ENCODE peak calls at places on chromosomes 2 and 18, in eight cellular contexts. One of them, this sample, is unnamed.

GRCh38 chr18:75005622-75006021 is 203.3 kb downstream of the PTGR3 start:
- DNase-seq in ovary: peak
- DNase-seq in choroid plexus epithelial cell: peak
- DNase-seq in brain pericyte: no peak
- DNase-seq in neural progenitor cell: no peak
- DNase-seq in AG04450: peak
- DNase-seq in NCI-H2029: no peak
- DNase-seq in HCT116: no peak
- DNase-seq in this sample: no peak

GRCh38 chr18:34028341-34028740 is 196.4 kb downstream of the NOL4 start:
- DNase-seq in choroid plexus epithelial cell: peak
- DNase-seq in NCI-H2029: peak
- DNase-seq in HCT116: no peak
- DNase-seq in brain pericyte: no peak
- DNase-seq in neural progenitor cell: no peak
- DNase-seq in AG04450: no peak
- DNase-seq in ovary: no peak
- DNase-seq in this sample: no peak

GRCh38 chr2:37569986-37570688 is 101.3 kb downstream of the CDC42EP3 start:
- DNase-seq in HCT116: no peak
- DNase-seq in brain pericyte: no peak
- DNase-seq in choroid plexus epithelial cell: peak
- DNase-seq in neural progenitor cell: no peak
- DNase-seq in ovary: no peak
- DNase-seq in NCI-H2029: no peak
- DNase-seq in AG04450: no peak
- DNase-seq in this sample: no peak

GRCh38 chr2:127106998-127107621 is at the start of gene BIN1:
- DNase-seq in AG04450: peak
- DNase-seq in neural progenitor cell: peak
- DNase-seq in choroid plexus epithelial cell: peak
- DNase-seq in HCT116: peak
- DNase-seq in brain pericyte: no peak
- DNase-seq in NCI-H2029: peak
- DNase-seq in ovary: peak
- DNase-seq in this sample: peak

GRCh38 chr2:25169073-25169470 is 692 bp upstream of the POMC start:
- DNase-seq in NCI-H2029: no peak
- DNase-seq in neural progenitor cell: no peak
- DNase-seq in choroid plexus epithelial cell: no peak
- DNase-seq in AG04450: no peak
- DNase-seq in ovary: no peak
- DNase-seq in HCT116: no peak
- DNase-seq in brain pericyte: no peak
- DNase-seq in this sample: no peak

GRCh38 chr2:138711812-138712211 is 68.4 kb downstream of the NXPH2 start:
- DNase-seq in AG04450: no peak
- DNase-seq in neural progenitor cell: no peak
- DNase-seq in ovary: no peak
- DNase-seq in NCI-H2029: peak
- DNase-seq in HCT116: no peak
- DNase-seq in choroid plexus epithelial cell: no peak
- DNase-seq in brain pericyte: no peak
- DNase-seq in this sample: no peak

GRCh38 chr2:216082388-216082733 is 642 bp downstream of the TMEM169 start:
- DNase-seq in choroid plexus epithelial cell: no peak
- DNase-seq in AG04450: no peak
- DNase-seq in brain pericyte: no peak
- DNase-seq in neural progenitor cell: no peak
- DNase-seq in NCI-H2029: no peak
- DNase-seq in ovary: no peak
- DNase-seq in HCT116: no peak
- DNase-seq in this sample: no peak

GRCh38 chr2:71746946-71747501 is 293.7 kb downstream of the DYSF start:
- DNase-seq in ovary: no peak
- DNase-seq in AG04450: no peak
- DNase-seq in choroid plexus epithelial cell: peak
- DNase-seq in NCI-H2029: no peak
- DNase-seq in brain pericyte: no peak
- DNase-seq in neural progenitor cell: no peak
- DNase-seq in HCT116: no peak
- DNase-seq in this sample: no peak

GRCh38 chr2:203900298-203900697 is 32.7 kb downstream of the CTLA4 start:
- DNase-seq in ovary: no peak
- DNase-seq in neural progenitor cell: no peak
- DNase-seq in AG04450: no peak
- DNase-seq in NCI-H2029: no peak
- DNase-seq in choroid plexus epithelial cell: no peak
- DNase-seq in brain pericyte: no peak
- DNase-seq in HCT116: no peak
- DNase-seq in this sample: no peak

GRCh38 chr2:36184848-36185247 is 170.7 kb upstream of the CRIM1 start:
- DNase-seq in NCI-H2029: no peak
- DNase-seq in ovary: no peak
- DNase-seq in brain pericyte: no peak
- DNase-seq in HCT116: no peak
- DNase-seq in choroid plexus epithelial cell: no peak
- DNase-seq in AG04450: no peak
- DNase-seq in neural progenitor cell: no peak
- DNase-seq in this sample: no peak

GRCh38 chr2:226313071-226313470 is 486.5 kb downstream of the IRS1 start:
- DNase-seq in brain pericyte: no peak
- DNase-seq in AG04450: no peak
- DNase-seq in ovary: no peak
- DNase-seq in HCT116: no peak
- DNase-seq in neural progenitor cell: no peak
- DNase-seq in NCI-H2029: no peak
- DNase-seq in choroid plexus epithelial cell: no peak
- DNase-seq in this sample: no peak

GRCh38 chr2:237213325-237214040 is 127.8 kb downstream of the COPS8 start:
- DNase-seq in ovary: peak
- DNase-seq in AG04450: no peak
- DNase-seq in choroid plexus epithelial cell: peak
- DNase-seq in brain pericyte: peak
- DNase-seq in HCT116: no peak
- DNase-seq in NCI-H2029: no peak
- DNase-seq in neural progenitor cell: no peak
- DNase-seq in this sample: no peak

GRCh38 chr2:67255933-67256615 is 141.1 kb upstream of the ETAA1 start:
- DNase-seq in NCI-H2029: no peak
- DNase-seq in neural progenitor cell: no peak
- DNase-seq in brain pericyte: no peak
- DNase-seq in choroid plexus epithelial cell: peak
- DNase-seq in HCT116: no peak
- DNase-seq in AG04450: peak
- DNase-seq in ovary: no peak
- DNase-seq in this sample: no peak

GRCh38 chr2:9060819-9061218 is 57.3 kb upstream of the MBOAT2 start:
- DNase-seq in NCI-H2029: no peak
- DNase-seq in HCT116: no peak
- DNase-seq in neural progenitor cell: no peak
- DNase-seq in ovary: no peak
- DNase-seq in AG04450: no peak
- DNase-seq in choroid plexus epithelial cell: peak
- DNase-seq in brain pericyte: no peak
- DNase-seq in this sample: no peak

GRCh38 chr18:12861637-12862036 is 22.4 kb downstream of the PTPN2 start:
- DNase-seq in ovary: no peak
- DNase-seq in choroid plexus epithelial cell: no peak
- DNase-seq in NCI-H2029: peak
- DNase-seq in AG04450: no peak
- DNase-seq in HCT116: no peak
- DNase-seq in brain pericyte: no peak
- DNase-seq in neural progenitor cell: no peak
- DNase-seq in this sample: no peak

GRCh38 chr2:200931227-200931626 is 32.2 kb downstream of the ORC2 start:
- DNase-seq in HCT116: no peak
- DNase-seq in NCI-H2029: no peak
- DNase-seq in brain pericyte: no peak
- DNase-seq in AG04450: no peak
- DNase-seq in choroid plexus epithelial cell: peak
- DNase-seq in ovary: no peak
- DNase-seq in neural progenitor cell: no peak
- DNase-seq in this sample: no peak

GRCh38 chr2:126866451-126866850 is 32.2 kb upstream of the TEX51 start:
- DNase-seq in neural progenitor cell: no peak
- DNase-seq in AG04450: no peak
- DNase-seq in ovary: no peak
- DNase-seq in NCI-H2029: no peak
- DNase-seq in HCT116: no peak
- DNase-seq in brain pericyte: no peak
- DNase-seq in choroid plexus epithelial cell: no peak
- DNase-seq in this sample: no peak

GRCh38 chr2:82256983-82257382 is 1952.4 kb upstream of the LRRTM1 start:
- DNase-seq in ovary: no peak
- DNase-seq in HCT116: no peak
- DNase-seq in choroid plexus epithelial cell: no peak
- DNase-seq in NCI-H2029: no peak
- DNase-seq in neural progenitor cell: no peak
- DNase-seq in AG04450: no peak
- DNase-seq in brain pericyte: no peak
- DNase-seq in this sample: no peak

GRCh38 chr18:7778181-7778580 is 211.1 kb downstream of the PTPRM start:
- DNase-seq in neural progenitor cell: no peak
- DNase-seq in NCI-H2029: no peak
- DNase-seq in brain pericyte: no peak
- DNase-seq in ovary: no peak
- DNase-seq in HCT116: no peak
- DNase-seq in choroid plexus epithelial cell: peak
- DNase-seq in AG04450: no peak
- DNase-seq in this sample: no peak

GRCh38 chr2:148549001-148549400 is 95.5 kb upstream of the EPC2 start:
- DNase-seq in brain pericyte: no peak
- DNase-seq in AG04450: no peak
- DNase-seq in neural progenitor cell: no peak
- DNase-seq in ovary: no peak
- DNase-seq in NCI-H2029: no peak
- DNase-seq in choroid plexus epithelial cell: no peak
- DNase-seq in HCT116: no peak
- DNase-seq in this sample: no peak

GRCh38 chr18:62187543-62188378 is 706 bp downstream of the RELCH start:
- DNase-seq in NCI-H2029: no peak
- DNase-seq in HCT116: no peak
- DNase-seq in neural progenitor cell: peak
- DNase-seq in ovary: no peak
- DNase-seq in brain pericyte: no peak
- DNase-seq in AG04450: no peak
- DNase-seq in choroid plexus epithelial cell: peak
- DNase-seq in this sample: peak

GRCh38 chr2:85619617-85620016 is 3.6 kb downstream of the USP39 start:
- DNase-seq in neural progenitor cell: no peak
- DNase-seq in choroid plexus epithelial cell: no peak
- DNase-seq in NCI-H2029: no peak
- DNase-seq in AG04450: no peak
- DNase-seq in HCT116: no peak
- DNase-seq in ovary: no peak
- DNase-seq in brain pericyte: no peak
- DNase-seq in this sample: no peak

GRCh38 chr2:74648009-74648443 is at the start of gene M1AP:
- DNase-seq in ovary: no peak
- DNase-seq in HCT116: peak
- DNase-seq in brain pericyte: no peak
- DNase-seq in AG04450: no peak
- DNase-seq in NCI-H2029: no peak
- DNase-seq in neural progenitor cell: peak
- DNase-seq in choroid plexus epithelial cell: no peak
- DNase-seq in this sample: no peak

GRCh38 chr2:75523313-75524275 is 37.1 kb downstream of the EVA1A start:
- DNase-seq in choroid plexus epithelial cell: peak
- DNase-seq in brain pericyte: no peak
- DNase-seq in AG04450: peak
- DNase-seq in neural progenitor cell: no peak
- DNase-seq in NCI-H2029: no peak
- DNase-seq in ovary: no peak
- DNase-seq in HCT116: peak
- DNase-seq in this sample: peak

GRCh38 chr2:8572712-8573233 is 109.1 kb upstream of the ID2 start:
- DNase-seq in neural progenitor cell: no peak
- DNase-seq in AG04450: no peak
- DNase-seq in choroid plexus epithelial cell: no peak
- DNase-seq in ovary: peak
- DNase-seq in brain pericyte: no peak
- DNase-seq in HCT116: no peak
- DNase-seq in NCI-H2029: no peak
- DNase-seq in this sample: no peak

GRCh38 chr18:25941556-25941955 is 148.9 kb downstream of the SS18 start:
- DNase-seq in neural progenitor cell: no peak
- DNase-seq in AG04450: no peak
- DNase-seq in NCI-H2029: no peak
- DNase-seq in brain pericyte: no peak
- DNase-seq in HCT116: no peak
- DNase-seq in choroid plexus epithelial cell: no peak
- DNase-seq in ovary: no peak
- DNase-seq in this sample: no peak

GRCh38 chr2:204950695-204951094 is 405.4 kb downstream of the PARD3B start:
- DNase-seq in ovary: no peak
- DNase-seq in choroid plexus epithelial cell: peak
- DNase-seq in HCT116: no peak
- DNase-seq in AG04450: peak
- DNase-seq in NCI-H2029: no peak
- DNase-seq in neural progenitor cell: no peak
- DNase-seq in brain pericyte: no peak
- DNase-seq in this sample: peak

GRCh38 chr2:29749041-29749440 is 172.3 kb downstream of the ALK start:
- DNase-seq in AG04450: no peak
- DNase-seq in ovary: no peak
- DNase-seq in NCI-H2029: no peak
- DNase-seq in brain pericyte: no peak
- DNase-seq in neural progenitor cell: no peak
- DNase-seq in choroid plexus epithelial cell: no peak
- DNase-seq in HCT116: peak
- DNase-seq in this sample: peak

GRCh38 chr2:241817126-241817820 is 8.3 kb downstream of the NEU4 start:
- DNase-seq in brain pericyte: no peak
- DNase-seq in AG04450: no peak
- DNase-seq in choroid plexus epithelial cell: no peak
- DNase-seq in ovary: no peak
- DNase-seq in HCT116: no peak
- DNase-seq in neural progenitor cell: no peak
- DNase-seq in NCI-H2029: no peak
- DNase-seq in this sample: no peak

GRCh38 chr2:47896450-47896968 is 9.8 kb downstream of the FBXO11 start:
- DNase-seq in ovary: no peak
- DNase-seq in AG04450: no peak
- DNase-seq in HCT116: no peak
- DNase-seq in neural progenitor cell: no peak
- DNase-seq in brain pericyte: no peak
- DNase-seq in NCI-H2029: no peak
- DNase-seq in choroid plexus epithelial cell: no peak
- DNase-seq in this sample: no peak

GRCh38 chr2:62412347-62412742 is 93.7 kb downstream of the TMEM17 start:
- DNase-seq in brain pericyte: no peak
- DNase-seq in HCT116: no peak
- DNase-seq in ovary: no peak
- DNase-seq in choroid plexus epithelial cell: peak
- DNase-seq in NCI-H2029: no peak
- DNase-seq in AG04450: no peak
- DNase-seq in neural progenitor cell: no peak
- DNase-seq in this sample: no peak

GRCh38 chr2:216139884-216140283 is 30.7 kb downstream of the XRCC5 start:
- DNase-seq in AG04450: no peak
- DNase-seq in HCT116: peak
- DNase-seq in ovary: no peak
- DNase-seq in neural progenitor cell: peak
- DNase-seq in NCI-H2029: peak
- DNase-seq in choroid plexus epithelial cell: peak
- DNase-seq in brain pericyte: no peak
- DNase-seq in this sample: peak

GRCh38 chr2:64807417-64807816 is 153.7 kb upstream of the SERTAD2 start:
- DNase-seq in neural progenitor cell: no peak
- DNase-seq in brain pericyte: peak
- DNase-seq in choroid plexus epithelial cell: peak
- DNase-seq in AG04450: peak
- DNase-seq in NCI-H2029: no peak
- DNase-seq in ovary: no peak
- DNase-seq in HCT116: peak
- DNase-seq in this sample: peak

This sample was measured in ACHN.